ENCODE peak calls at places on chromosomes 5 and 9, in four cellular contexts. M is AG04449, X is NB4, R is AG10803. S is an unnamed sample.

GRCh38 chr9:621199-621860 is 220.2 kb upstream of the DMRT1 start:
- DNase-seq in M (no peak), X (peak), R (peak), S (no peak)

GRCh38 chr9:91403665-91404543 is 19.7 kb downstream of the NFIL3 start:
- DNase-seq in M (no peak), X (no peak), R (no peak), S (no peak)

GRCh38 chr5:145887976-145888574 is 15.3 kb upstream of the GRXCR2 start:
- DNase-seq in M (no peak), X (peak), R (peak), S (peak)

GRCh38 chr9:100515578-100516494 is 42.9 kb downstream of the TMEFF1 start:
- DNase-seq in M (no peak), X (no peak), R (peak), S (peak)

GRCh38 chr5:154850255-154851062 is at the start of gene FAXDC2:
- DNase-seq in M (no peak), X (no peak), R (peak), S (peak)

GRCh38 chr9:20831028-20831427 is 147.0 kb downstream of the FOCAD start:
- DNase-seq in M (no peak), X (no peak), R (no peak), S (no peak)

GRCh38 chr9:92639124-92639523 is 30.8 kb downstream of the IPPK start:
- DNase-seq in M (no peak), X (no peak), R (no peak), S (no peak)

GRCh38 chr9:17721954-17722353 is 143.1 kb downstream of the SH3GL2 start:
- DNase-seq in M (no peak), X (no peak), R (no peak), S (no peak)

GRCh38 chr9:26081847-26082246 is 403.6 kb upstream of the TUSC1 start:
- DNase-seq in M (no peak), X (no peak), R (no peak), S (no peak)

GRCh38 chr5:50969207-50970145 is 303.0 kb downstream of the PARP8 start:
- DNase-seq in M (no peak), X (no peak), R (no peak), S (peak)

GRCh38 chr5:82595083-82595482 is 316.9 kb upstream of the RPS23 start:
- DNase-seq in M (no peak), X (no peak), R (no peak), S (no peak)

GRCh38 chr5:109688647-109688998 is 1.1 kb upstream of the MAN2A1 start:
- DNase-seq in M (no peak), X (peak), R (no peak), S (peak)

GRCh38 chr5:1116109-1116735 is 4.4 kb upstream of the SLC12A7 start:
- DNase-seq in M (no peak), X (no peak), R (no peak), S (no peak)

GRCh38 chr5:153601377-153601776 is 110.9 kb downstream of the GRIA1 start:
- DNase-seq in M (no peak), X (no peak), R (no peak), S (no peak)

GRCh38 chr9:109536859-109537258 is 38.8 kb upstream of the PTPN3 start:
- DNase-seq in M (no peak), X (no peak), R (no peak), S (no peak)

GRCh38 chr9:84493284-84493947 is 152.9 kb upstream of the SLC28A3 start:
- DNase-seq in M (no peak), X (no peak), R (no peak), S (no peak)

GRCh38 chr5:132417010-132417439 is 47.5 kb downstream of the SLC22A5 start:
- DNase-seq in M (no peak), X (peak), R (no peak), S (no peak)

GRCh38 chr9:115057559-115057958 is 60.4 kb downstream of the TNC start:
- DNase-seq in M (no peak), X (no peak), R (no peak), S (no peak)

GRCh38 chr5:142475102-142475501 is 150.3 kb upstream of the SPRY4 start:
- DNase-seq in M (no peak), X (no peak), R (no peak), S (no peak)

GRCh38 chr9:127351182-127352166 is 45.5 kb upstream of the SLC2A8 start:
- DNase-seq in M (no peak), X (no peak), R (no peak), S (no peak)

GRCh38 chr5:1017691-1018455 is 9.3 kb downstream of the NKD2 start:
- DNase-seq in M (no peak), X (no peak), R (no peak), S (no peak)

DNA sequence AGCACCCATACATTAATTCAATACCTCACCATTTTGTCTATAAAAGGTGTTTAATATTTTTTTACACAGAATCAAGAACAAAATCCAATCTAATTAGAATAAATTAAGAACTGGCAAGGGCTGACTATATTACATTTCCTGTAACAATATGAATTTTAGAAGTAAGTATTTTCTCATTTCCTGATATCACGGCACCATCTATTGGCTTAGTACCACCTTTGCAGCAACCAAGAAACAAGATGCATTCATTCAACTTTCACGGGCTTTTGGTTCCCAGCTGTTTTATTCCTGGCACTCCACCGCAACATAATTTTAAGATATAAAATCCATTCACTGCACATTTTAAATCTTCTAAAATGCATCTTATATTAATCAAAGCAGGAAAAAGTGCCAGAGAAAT is 20.6 kb downstream of the PSMB7 start:
- DNase-seq in M (no peak), X (peak), R (no peak), S (no peak)
- TF ChIP-seq CTCF in M (no peak), X (peak), R (peak), S (no peak)

GRCh38 chr5:181114844-181115778 is 15.9 kb downstream of the OR2V1 start:
- DNase-seq in M (no peak), X (no peak), R (peak), S (peak)
- H3K4me3 ChIP-seq in M (peak), X (no peak), R (peak), S (peak)

GRCh38 chr5:8865686-8866374 is 680.0 kb downstream of the SEMA5A start:
- DNase-seq in M (no peak), X (no peak), R (no peak), S (no peak)

GRCh38 chr5:8861764-8862163 is 684.1 kb downstream of the SEMA5A start:
- DNase-seq in M (no peak), X (no peak), R (no peak), S (no peak)

GRCh38 chr5:8869932-8870331 is 675.9 kb downstream of the SEMA5A start:
- DNase-seq in M (no peak), X (no peak), R (no peak), S (no peak)

GRCh38 chr5:8864053-8864452 is 681.8 kb downstream of the SEMA5A start:
- DNase-seq in M (no peak), X (peak), R (peak), S (peak)
- TF ChIP-seq CTCF in M (peak), X (peak), R (peak), S (peak)

DNA sequence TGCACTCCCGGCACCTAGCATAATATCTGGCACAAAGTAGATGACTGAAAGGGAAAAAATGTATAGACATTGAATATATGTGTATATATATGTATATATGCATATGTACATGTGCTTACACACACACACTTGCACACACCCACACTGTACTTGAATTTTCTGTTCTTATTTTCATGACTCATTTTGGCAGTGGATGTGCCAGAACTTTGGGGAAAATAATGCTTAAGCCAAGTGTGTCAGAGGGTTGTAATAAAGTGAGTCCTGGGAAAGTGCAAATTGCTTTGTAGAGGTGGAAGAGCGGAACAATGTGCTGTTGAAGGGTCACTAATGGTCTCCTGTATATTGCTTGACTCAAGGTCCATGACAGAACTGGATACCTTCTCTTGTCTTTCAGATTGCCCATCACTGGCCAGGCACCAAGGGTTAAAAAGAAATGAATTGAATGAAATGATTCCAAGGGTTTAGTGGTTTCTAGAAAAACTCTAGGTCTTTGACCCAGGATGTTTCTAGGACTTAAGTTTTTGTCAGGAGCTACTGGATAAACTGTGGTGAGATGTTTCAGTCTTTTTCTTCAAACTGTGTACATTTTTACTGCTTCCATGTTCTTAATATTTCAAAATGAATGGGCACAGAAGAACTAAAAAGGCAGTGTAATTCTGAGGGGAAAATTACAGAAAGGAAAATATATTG is 129.9 kb upstream of the MOCS2 start:
- DNase-seq in M (no peak), X (no peak), R (no peak), S (no peak)
- H3K4me3 ChIP-seq in M (no peak), X (no peak), R (no peak), S (no peak)